ENCODE peak calls at places on chromosome 6, in five cellular contexts. One of them, this sample, is unnamed. For H3K9me3, the result is how much of the 10 kb centered on the place peaks cover.

GRCh38 chr6:54697423-54697822 is 149.1 kb upstream of the FAM83B start:
- DNase-seq in H1: no peak
- DNase-seq in heart left ventricle: no peak
- DNase-seq in A549: peak
- DNase-seq in Peyer's patch: no peak
- DNase-seq in this sample: no peak

GRCh38 chr6:161481786-161482516 is 208.1 kb upstream of the AGPAT4 start:
- DNase-seq in H1: no peak
- DNase-seq in heart left ventricle: no peak
- DNase-seq in A549: no peak
- DNase-seq in Peyer's patch: no peak
- DNase-seq in this sample: no peak

GRCh38 chr6:5936611-5937010 is 70.1 kb downstream of the NRN1 start:
- DNase-seq in H1: no peak
- DNase-seq in heart left ventricle: no peak
- DNase-seq in A549: no peak
- DNase-seq in Peyer's patch: no peak
- DNase-seq in this sample: no peak

GRCh38 chr6:11232968-11233626 is 629 bp upstream of the NEDD9 start:
- DNase-seq in H1: no peak
- DNase-seq in heart left ventricle: no peak
- DNase-seq in A549: no peak
- DNase-seq in Peyer's patch: no peak
- DNase-seq in this sample: no peak

GRCh38 chr6:137968468-137968804 is 101.4 kb downstream of the TNFAIP3 start:
- DNase-seq in H1: no peak
- DNase-seq in heart left ventricle: no peak
- DNase-seq in A549: no peak
- DNase-seq in Peyer's patch: no peak
- DNase-seq in this sample: no peak

GRCh38 chr6:81105998-81106397 is 646.5 kb downstream of the TENT5A start:
- DNase-seq in H1: no peak
- DNase-seq in heart left ventricle: no peak
- DNase-seq in A549: no peak
- DNase-seq in Peyer's patch: no peak
- DNase-seq in this sample: no peak

GRCh38 chr6:72828904-72829303 is 207.0 kb downstream of the KCNQ5 start:
- DNase-seq in H1: no peak
- DNase-seq in heart left ventricle: no peak
- DNase-seq in A549: no peak
- DNase-seq in Peyer's patch: no peak
- DNase-seq in this sample: no peak

GRCh38 chr6:20370393-20370792 is 31.3 kb upstream of the E2F3 start:
- DNase-seq in H1: no peak
- DNase-seq in heart left ventricle: no peak
- DNase-seq in A549: no peak
- DNase-seq in Peyer's patch: no peak
- DNase-seq in this sample: no peak

DNA sequence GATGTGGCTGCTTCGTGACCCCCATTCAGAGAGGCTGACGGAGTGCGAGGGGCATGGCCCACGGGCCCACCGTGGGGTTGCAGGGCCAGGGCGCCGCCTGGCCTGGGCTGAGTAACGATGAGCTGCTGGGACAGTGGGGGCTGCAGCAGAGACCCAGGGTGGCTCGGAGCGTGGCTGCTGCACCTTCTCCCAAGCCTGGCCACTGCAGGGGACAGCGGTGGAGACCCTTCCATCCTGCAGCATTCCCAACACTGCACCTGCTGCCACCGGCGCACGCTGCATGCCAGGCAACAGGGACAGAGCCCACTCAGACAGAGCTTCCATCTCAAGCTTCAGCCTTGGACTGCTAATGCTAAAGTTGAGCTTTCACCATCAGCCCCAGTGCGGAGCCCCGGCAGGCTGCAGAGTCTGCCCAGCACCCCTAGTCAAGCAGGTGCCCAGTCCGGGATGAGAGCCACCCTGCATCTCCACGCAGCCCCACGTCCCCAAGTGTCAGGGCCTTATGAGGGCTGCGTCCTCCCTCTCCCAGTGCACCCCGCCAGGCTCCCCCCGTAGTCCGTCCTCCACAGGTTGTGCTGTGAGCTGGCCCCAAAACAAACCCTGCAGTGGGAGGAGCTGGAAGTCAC is 89.4 kb upstream of the AFDN start:
- DNase-seq in H1: no peak
- DNase-seq in heart left ventricle: no peak
- DNase-seq in A549: no peak
- DNase-seq in Peyer's patch: no peak
- DNase-seq in this sample: no peak
- H3K9me3 ChIP-seq in H1: under half
- H3K9me3 ChIP-seq in heart left ventricle: under half
- H3K9me3 ChIP-seq in A549: under half
- H3K9me3 ChIP-seq in Peyer's patch: under half
- H3K9me3 ChIP-seq in this sample: under half

GRCh38 chr6:37169458-37170272 is at the start of gene PIM1:
- DNase-seq in H1: peak
- DNase-seq in heart left ventricle: peak
- DNase-seq in A549: peak
- DNase-seq in Peyer's patch: peak
- DNase-seq in this sample: peak

GRCh38 chr6:37172991-37173572 is 3.1 kb downstream of the PIM1 start:
- DNase-seq in H1: no peak
- DNase-seq in heart left ventricle: no peak
- DNase-seq in A549: no peak
- DNase-seq in Peyer's patch: no peak
- DNase-seq in this sample: no peak

GRCh38 chr6:37171970-37172812 is 2.2 kb downstream of the PIM1 start:
- DNase-seq in H1: peak
- DNase-seq in heart left ventricle: peak
- DNase-seq in A549: peak
- DNase-seq in Peyer's patch: peak
- DNase-seq in this sample: peak

GRCh38 chr6:37170273-37171140 is 555 bp downstream of the PIM1 start:
- DNase-seq in H1: no peak
- DNase-seq in heart left ventricle: peak
- DNase-seq in A549: no peak
- DNase-seq in Peyer's patch: no peak
- DNase-seq in this sample: no peak

GRCh38 chr6:37171141-37171969 is 1.4 kb downstream of the PIM1 start:
- DNase-seq in H1: no peak
- DNase-seq in heart left ventricle: peak
- DNase-seq in A549: no peak
- DNase-seq in Peyer's patch: peak
- DNase-seq in this sample: no peak
- TF ChIP-seq POLR2A in H1: no peak
- TF ChIP-seq POLR2A in heart left ventricle: peak
- TF ChIP-seq POLR2A in A549: no peak
- TF ChIP-seq POLR2A in Peyer's patch: no peak
- TF ChIP-seq POLR2A in this sample: no peak

GRCh38 chr6:44679906-44680698 is 292.6 kb downstream of the CDC5L start:
- DNase-seq in H1: no peak
- DNase-seq in heart left ventricle: no peak
- DNase-seq in A549: no peak
- DNase-seq in Peyer's patch: no peak
- DNase-seq in this sample: no peak
- H3K27ac ChIP-seq in H1: no peak
- H3K27ac ChIP-seq in heart left ventricle: no peak
- H3K27ac ChIP-seq in A549: no peak
- H3K27ac ChIP-seq in Peyer's patch: no peak
- H3K27ac ChIP-seq in this sample: no peak

GRCh38 chr6:160420969-160421556 is 72.9 kb downstream of the SLC22A3 start:
- DNase-seq in H1: no peak
- DNase-seq in heart left ventricle: no peak
- DNase-seq in A549: no peak
- DNase-seq in Peyer's patch: no peak
- DNase-seq in this sample: peak
- H3K9me3 ChIP-seq in H1: under half
- H3K9me3 ChIP-seq in heart left ventricle: under half
- H3K9me3 ChIP-seq in A549: under half
- H3K9me3 ChIP-seq in Peyer's patch: under half
- H3K9me3 ChIP-seq in this sample: under half

GRCh38 chr6:24719125-24719931 is at the start of gene C6orf62:
- DNase-seq in H1: no peak
- DNase-seq in heart left ventricle: no peak
- DNase-seq in A549: no peak
- DNase-seq in Peyer's patch: peak
- DNase-seq in this sample: no peak

GRCh38 chr6:24720131-24720603 is 1.2 kb upstream of the C6orf62 start:
- DNase-seq in H1: no peak
- DNase-seq in heart left ventricle: peak
- DNase-seq in A549: peak
- DNase-seq in Peyer's patch: peak
- DNase-seq in this sample: no peak

GRCh38 chr6:24723270-24723669 is 4.3 kb upstream of the C6orf62 start:
- DNase-seq in H1: no peak
- DNase-seq in heart left ventricle: no peak
- DNase-seq in A549: no peak
- DNase-seq in Peyer's patch: no peak
- DNase-seq in this sample: no peak

GRCh38 chr6:24720604-24721460 is 1.9 kb upstream of the C6orf62 start:
- DNase-seq in H1: peak
- DNase-seq in heart left ventricle: peak
- DNase-seq in A549: peak
- DNase-seq in Peyer's patch: peak
- DNase-seq in this sample: peak

DNA sequence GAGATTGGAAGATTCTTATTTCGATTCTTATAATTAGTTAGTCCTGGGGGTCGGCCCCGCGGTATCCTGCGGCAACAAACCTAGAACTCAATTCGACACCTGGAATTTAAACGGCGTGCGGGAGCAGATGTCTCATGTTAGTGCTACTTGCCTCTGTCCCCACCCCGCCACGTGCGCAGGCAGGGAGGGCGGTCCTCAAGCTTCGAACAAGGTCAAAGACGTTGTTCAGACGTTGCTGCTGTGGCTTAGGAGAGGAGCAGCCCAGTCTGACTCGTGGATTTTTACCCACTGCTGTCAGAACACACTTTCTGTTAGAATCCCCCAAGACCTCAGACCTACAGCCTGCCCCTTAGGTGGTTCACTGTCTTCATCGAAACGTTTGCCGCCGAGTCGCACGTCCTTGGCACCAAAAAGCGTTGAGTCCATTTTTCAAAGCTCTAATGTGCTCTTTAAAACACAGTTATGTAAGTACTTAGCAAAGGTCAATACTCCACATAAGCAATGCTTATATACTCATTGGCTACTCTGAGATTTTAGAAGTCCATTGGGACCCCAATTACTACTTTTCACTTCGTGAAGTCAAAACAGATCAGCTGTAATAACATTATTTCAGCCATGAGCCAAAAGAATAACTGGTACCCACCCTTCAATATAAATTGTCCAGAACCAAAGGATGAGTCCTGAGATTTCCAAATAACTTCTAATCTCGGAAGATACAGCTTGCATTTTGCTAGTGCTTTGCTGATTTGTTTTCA is 2.7 kb upstream of the C6orf62 start:
- DNase-seq in H1: no peak
- DNase-seq in heart left ventricle: peak
- DNase-seq in A549: no peak
- DNase-seq in Peyer's patch: no peak
- DNase-seq in this sample: no peak
- TF ChIP-seq POLR2A in H1: peak
- TF ChIP-seq POLR2A in heart left ventricle: peak
- TF ChIP-seq POLR2A in A549: peak
- TF ChIP-seq POLR2A in Peyer's patch: peak
- TF ChIP-seq POLR2A in this sample: peak

DNA sequence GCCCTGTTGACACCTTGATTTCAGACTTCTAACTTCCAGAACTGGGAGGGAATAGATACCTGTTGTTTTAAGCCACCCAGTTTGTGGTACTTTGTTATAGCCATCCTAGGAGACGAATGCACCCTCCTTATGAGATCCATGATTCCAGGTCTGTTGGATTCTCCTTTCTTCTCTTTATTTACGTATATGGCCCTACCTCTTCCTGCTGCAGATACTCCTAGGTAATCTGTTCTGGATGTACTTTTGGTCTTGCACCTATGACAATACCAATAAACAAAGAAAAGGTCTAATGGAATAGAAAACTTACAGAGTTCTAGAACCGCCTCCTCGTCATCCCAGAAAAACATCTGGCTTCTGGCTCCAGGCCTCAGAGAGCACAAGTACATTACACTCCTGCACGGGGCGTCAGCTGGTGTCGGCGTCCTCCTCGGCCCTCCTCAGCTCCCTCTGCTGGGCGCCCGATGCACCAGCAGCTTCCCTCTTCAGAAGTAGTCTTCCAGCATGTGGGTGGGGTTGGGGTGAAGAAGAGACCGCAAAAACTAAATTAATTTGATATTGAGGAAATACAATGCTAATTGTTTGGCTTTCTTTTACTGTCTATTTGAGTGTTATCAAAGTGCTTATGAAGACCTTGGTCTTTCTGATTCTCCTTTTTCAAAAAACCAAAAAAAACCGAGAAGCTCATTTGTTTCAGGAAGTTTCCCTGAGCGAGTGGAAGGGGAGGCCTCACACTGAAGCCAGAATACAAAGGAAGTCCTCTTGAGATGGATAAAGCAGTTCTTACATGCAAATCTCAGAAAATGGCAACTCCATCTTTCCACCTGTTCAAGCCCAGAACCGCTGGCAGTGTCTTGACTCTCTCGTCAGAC is 9.7 kb upstream of the ATXN1 start:
- DNase-seq in H1: peak
- DNase-seq in heart left ventricle: peak
- DNase-seq in A549: peak
- DNase-seq in Peyer's patch: peak
- DNase-seq in this sample: no peak
- H3K27ac ChIP-seq in H1: no peak
- H3K27ac ChIP-seq in heart left ventricle: peak
- H3K27ac ChIP-seq in A549: peak
- H3K27ac ChIP-seq in Peyer's patch: peak
- H3K27ac ChIP-seq in this sample: peak

GRCh38 chr6:43334466-43335095 is 26.0 kb upstream of the CRIP3 start:
- DNase-seq in H1: peak
- DNase-seq in heart left ventricle: no peak
- DNase-seq in A549: peak
- DNase-seq in Peyer's patch: no peak
- DNase-seq in this sample: no peak

GRCh38 chr6:43338243-43338642 is 29.6 kb upstream of the CRIP3 start:
- DNase-seq in H1: no peak
- DNase-seq in heart left ventricle: no peak
- DNase-seq in A549: no peak
- DNase-seq in Peyer's patch: no peak
- DNase-seq in this sample: no peak

GRCh38 chr6:43335469-43335868 is 26.8 kb upstream of the CRIP3 start:
- DNase-seq in H1: no peak
- DNase-seq in heart left ventricle: no peak
- DNase-seq in A549: no peak
- DNase-seq in Peyer's patch: no peak
- DNase-seq in this sample: no peak

GRCh38 chr6:43339168-43339567 is 30.3 kb downstream of the ZNF318 start:
- DNase-seq in H1: no peak
- DNase-seq in heart left ventricle: no peak
- DNase-seq in A549: no peak
- DNase-seq in Peyer's patch: no peak
- DNase-seq in this sample: no peak
- H3K9me3 ChIP-seq in H1: under half
- H3K9me3 ChIP-seq in heart left ventricle: under half
- H3K9me3 ChIP-seq in A549: under half
- H3K9me3 ChIP-seq in Peyer's patch: under half
- H3K9me3 ChIP-seq in this sample: under half